ENCODE peak calls at places on chromosomes 2 and 18, in seven cellular contexts. X is body of pancreas, I is astrocyte, P is IMR-90, B is fibroblast of mammary gland, Q is HFF-Myc, W is astrocyte of the spinal cord. M is an unnamed sample.

GRCh38 chr18:37408676-37409305 is 156.8 kb downstream of the CELF4 start:
- DNase-seq in Q (no peak), I (no peak), P (no peak), W (no peak), B (no peak), X (no peak), M (no peak)

GRCh38 chr2:62330959-62331358 is 135.0 kb downstream of the B3GNT2 start:
- DNase-seq in P (no peak), X (no peak), B (no peak), I (no peak), W (no peak), Q (no peak), M (no peak)

GRCh38 chr2:53913721-53914120 is 54.0 kb upstream of the GPR75 start:
- DNase-seq in I (peak), P (peak), B (peak), W (peak), X (no peak), Q (no peak), M (peak)

GRCh38 chr2:95005726-95006125 is 19.8 kb upstream of the MAL start:
- DNase-seq in Q (no peak), B (no peak), I (no peak), W (no peak), P (no peak), X (no peak), M (no peak)

GRCh38 chr18:44682181-44682870 is 1.6 kb downstream of the SETBP1 start:
- DNase-seq in P (no peak), I (no peak), W (no peak), Q (no peak), X (no peak), B (no peak), M (no peak)

GRCh38 chr18:12656671-12657047 is 1.2 kb downstream of the SPIRE1 start:
- DNase-seq in P (peak), X (no peak), W (peak), I (peak), B (peak), Q (no peak), M (peak)

GRCh38 chr2:112465373-112465772 is 16.6 kb upstream of the TTL start:
- DNase-seq in W (peak), I (no peak), X (no peak), B (peak), P (peak), Q (no peak), M (peak)

GRCh38 chr2:105919826-105920225 is 175.1 kb downstream of the NCK2 start:
- DNase-seq in B (peak), W (peak), P (peak), X (no peak), I (peak), Q (peak), M (peak)

GRCh38 chr2:122883849-122884248 is 1128.4 kb downstream of the TSN start:
- DNase-seq in P (no peak), X (no peak), Q (no peak), W (no peak), B (no peak), I (no peak), M (no peak)

GRCh38 chr2:156586621-156587020 is 150.4 kb downstream of the GPD2 start:
- DNase-seq in P (no peak), B (no peak), W (no peak), X (no peak), I (no peak), Q (no peak), M (no peak)

GRCh38 chr18:45626330-45627203 is 11.3 kb downstream of the SLC14A2 start:
- DNase-seq in B (peak), P (peak), I (peak), W (peak), Q (no peak), X (no peak), M (peak)

GRCh38 chr2:51028829-51029228 is 3.1 kb downstream of the NRXN1 start:
- DNase-seq in Q (no peak), W (no peak), P (peak), I (no peak), B (no peak), X (no peak), M (peak)

GRCh38 chr18:50559750-50560680 is at the start of gene MAPK4:
- DNase-seq in X (peak), Q (no peak), I (peak), W (peak), B (peak), P (no peak), M (peak)

GRCh38 chr2:174286172-174286571 is 37.8 kb upstream of the OLA1 start:
- DNase-seq in B (no peak), W (no peak), P (no peak), I (no peak), X (no peak), Q (no peak), M (no peak)

GRCh38 chr2:138373993-138374408 is 127.6 kb upstream of the SPOPL start:
- DNase-seq in W (peak), Q (no peak), X (peak), I (peak), B (peak), P (peak), M (peak)

GRCh38 chr18:52200406-52200805 is 139.6 kb upstream of the DCC start:
- DNase-seq in W (no peak), B (no peak), Q (no peak), I (no peak), P (no peak), X (no peak), M (no peak)

GRCh38 chr2:12725238-12726187 is 8.8 kb downstream of the TRIB2 start:
- DNase-seq in X (no peak), Q (no peak), P (no peak), W (no peak), B (no peak), I (no peak), M (no peak)

GRCh38 chr2:25743132-25743830 is 69.9 kb upstream of the DTNB start:
- DNase-seq in I (no peak), W (no peak), X (no peak), P (no peak), Q (no peak), B (no peak), M (no peak)

GRCh38 chr2:216015722-216016464 is 2.5 kb upstream of the MREG start:
- DNase-seq in P (no peak), Q (no peak), W (no peak), B (no peak), I (no peak), X (no peak), M (no peak)

GRCh38 chr2:30318987-30319782 is 87.9 kb downstream of the LBH start:
- DNase-seq in X (no peak), Q (no peak), B (no peak), W (no peak), I (no peak), P (no peak), M (no peak)

GRCh38 chr2:104408266-104408665 is 445.6 kb upstream of the POU3F3 start:
- DNase-seq in X (no peak), B (no peak), W (peak), P (no peak), Q (no peak), I (peak), M (no peak)

GRCh38 chr2:189142893-189143759 is 36.4 kb downstream of the COL5A2 start:
- DNase-seq in Q (no peak), X (peak), W (no peak), P (peak), I (no peak), B (peak), M (peak)

GRCh38 chr2:127067620-127068350 is 39.2 kb downstream of the BIN1 start:
- DNase-seq in W (peak), I (peak), X (peak), P (peak), Q (no peak), B (peak), M (peak)

DNA sequence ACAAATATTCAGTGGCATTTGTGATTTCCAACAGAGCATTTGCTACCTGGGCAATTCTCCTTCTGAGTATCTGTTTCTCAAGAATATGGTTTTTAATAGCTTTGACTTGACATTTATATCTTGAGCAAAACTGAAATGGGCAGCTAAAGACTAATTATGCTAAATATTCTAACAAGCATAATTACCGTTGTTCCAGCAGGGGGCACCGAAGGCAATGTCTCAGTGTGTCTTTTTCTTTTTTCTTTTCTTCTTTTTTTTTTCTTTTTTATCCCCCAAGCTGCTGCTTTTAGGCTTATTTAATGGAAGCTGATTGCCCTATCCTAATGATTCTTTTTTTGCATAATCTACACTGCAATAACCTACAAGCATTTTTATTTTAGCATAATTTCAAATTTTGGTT is 138.9 kb upstream of the NABP1 start:
- DNase-seq in P (peak), W (peak), B (peak), Q (no peak), X (no peak), I (peak), M (peak)
- TF ChIP-seq CTCF in P (peak), W (peak), B (peak), Q (peak), X (peak), I (peak), M (peak)

GRCh38 chr2:234544659-234545611 is 48.1 kb upstream of the ARL4C start:
- DNase-seq in X (peak), I (peak), W (peak), Q (peak), P (peak), B (peak), M (peak)
- H3K4me3 ChIP-seq in X (no peak), I (no peak), W (no peak), Q (no peak), P (no peak), B (no peak), M (no peak)

GRCh38 chr2:239399404-239399999 is 1.3 kb downstream of the HDAC4 start:
- DNase-seq in I (no peak), Q (no peak), B (peak), W (peak), P (peak), X (peak), M (peak)

GRCh38 chr2:239402666-239403065 is 1.8 kb upstream of the HDAC4 start:
- DNase-seq in Q (no peak), I (no peak), P (no peak), X (no peak), B (no peak), W (no peak), M (no peak)

GRCh38 chr2:239400907-239401449 is at the start of gene HDAC4:
- DNase-seq in B (peak), P (peak), I (peak), Q (peak), X (peak), W (peak), M (peak)

GRCh38 chr2:239400000-239400831 is 604 bp downstream of the HDAC4 start:
- DNase-seq in I (no peak), Q (no peak), X (no peak), B (no peak), P (peak), W (no peak), M (peak)

DNA sequence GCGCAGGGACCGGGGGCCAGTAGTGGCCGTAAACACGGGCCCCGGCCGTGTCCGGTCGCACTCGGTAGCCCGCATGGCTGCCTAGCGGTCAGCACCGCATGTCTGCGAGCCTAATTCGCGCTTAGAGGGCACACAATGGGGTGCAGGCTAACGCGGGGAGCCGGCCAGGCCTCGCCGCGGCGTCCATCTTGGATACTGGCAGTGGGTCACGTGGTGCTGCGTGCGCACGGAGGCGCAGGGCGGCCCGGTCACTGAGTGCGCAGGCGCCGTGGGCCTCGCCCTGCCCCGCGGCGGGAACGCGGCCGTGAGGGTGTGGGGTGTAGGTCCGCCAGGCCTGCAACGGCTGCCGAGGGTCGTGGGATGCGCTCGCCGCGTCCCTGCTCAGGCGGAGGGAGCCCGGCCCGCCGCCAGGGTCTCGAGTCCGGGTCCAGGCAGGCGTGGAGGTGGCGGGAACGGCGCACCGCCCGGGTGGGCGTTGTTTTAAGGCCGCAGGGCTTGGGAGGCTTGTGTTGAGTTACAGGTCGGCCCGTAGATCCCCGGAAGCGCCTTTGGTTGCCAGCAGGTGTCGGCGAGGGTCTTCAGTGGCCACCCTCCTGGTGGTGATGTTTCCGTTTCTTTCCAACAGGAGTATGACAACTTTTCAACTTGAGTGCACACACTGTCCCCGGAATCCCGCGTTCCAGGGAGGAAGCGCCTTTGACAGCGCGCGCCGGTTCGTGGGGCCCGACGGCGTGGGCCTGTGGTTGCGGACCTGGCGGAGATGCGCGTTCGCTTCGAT is 819 bp upstream of the HDAC4 start:
- DNase-seq in B (peak), W (peak), Q (peak), I (peak), P (peak), X (peak), M (peak)
- TF ChIP-seq CTCF in B (no peak), W (no peak), Q (no peak), I (no peak), P (no peak), X (peak), M (peak)

DNA sequence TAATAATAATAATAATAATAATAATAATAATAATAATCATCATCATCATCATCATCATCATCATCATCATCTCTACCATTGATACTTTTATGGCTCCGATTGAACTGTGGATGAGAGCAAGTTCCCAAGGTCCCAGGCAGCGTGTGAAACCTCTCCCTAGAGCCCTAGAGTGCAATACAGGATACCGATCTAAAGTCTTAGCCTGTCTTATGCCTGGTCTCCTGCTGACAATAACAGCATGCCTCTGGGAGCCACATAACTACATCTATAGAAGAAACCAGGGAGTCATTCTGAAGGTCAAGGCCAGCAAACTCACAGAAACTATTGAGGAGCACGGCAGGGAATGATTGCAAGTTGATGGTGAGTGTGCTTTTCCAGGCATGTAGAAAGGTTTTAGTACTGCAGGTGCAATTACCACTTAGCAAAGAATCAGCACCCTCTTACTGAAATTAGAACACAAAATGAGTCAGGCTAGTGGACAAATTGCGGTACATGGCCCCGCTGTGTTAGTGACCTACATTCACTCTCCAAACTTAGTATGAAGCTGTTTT is 457.2 kb upstream of the CDH20 start:
- DNase-seq in B (no peak), Q (no peak), P (no peak), X (no peak), I (no peak), W (no peak), M (peak)
- H3K4me3 ChIP-seq in B (no peak), Q (no peak), P (no peak), X (no peak), I (no peak), W (no peak), M (no peak)

DNA sequence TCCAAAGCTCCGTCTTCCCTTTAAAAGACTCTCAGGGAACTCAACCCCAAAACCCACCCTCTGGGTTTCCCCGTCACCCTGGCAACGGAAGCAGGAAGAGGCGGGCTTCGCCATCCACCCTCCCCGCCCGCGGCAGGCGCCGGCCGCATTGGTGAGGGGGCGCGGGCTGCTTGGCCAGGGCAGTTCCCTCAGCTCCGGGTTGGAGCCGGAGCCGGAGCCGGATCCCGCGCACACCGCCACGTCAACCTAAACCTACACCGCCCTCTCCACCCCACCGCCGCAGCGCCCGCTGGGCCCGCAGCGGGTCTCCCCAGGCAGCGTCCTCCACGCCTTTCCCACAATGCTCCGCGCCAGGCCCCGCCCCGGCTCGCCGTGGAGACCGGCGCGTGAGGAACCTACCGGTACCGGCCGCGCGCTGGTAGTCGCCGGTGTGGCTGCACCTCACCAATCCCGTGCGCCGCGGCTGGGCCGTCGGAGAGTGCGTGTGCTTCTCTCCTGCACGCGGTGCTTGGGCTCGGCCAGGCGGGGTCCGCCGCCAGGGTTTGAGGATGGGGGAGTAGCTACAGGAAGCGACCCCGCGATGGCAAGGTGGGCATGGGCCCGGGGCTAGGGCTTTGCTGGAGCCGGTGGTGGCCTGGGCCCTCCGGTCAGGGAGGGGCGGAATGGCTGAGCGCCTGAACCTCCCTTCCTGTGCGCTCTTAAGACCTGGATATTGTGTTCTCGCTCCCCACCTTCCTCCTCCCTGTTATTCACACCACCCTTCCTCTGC is at the start of gene DNAJC10:
- DNase-seq in I (peak), P (peak), B (peak), W (peak), X (peak), Q (peak), M (peak)
- TF ChIP-seq CTCF in I (no peak), P (no peak), B (no peak), W (no peak), X (peak), Q (no peak), M (no peak)

M was measured in choroid plexus epithelial cell.